ENCODE peak calls at places on chromosomes 1 and 21, in six cellular contexts. One of them, this sample, is unnamed.

GRCh38 chr1:168722964-168723363 is 6.0 kb downstream of the DPT start:
- DNase-seq in K562: no peak
- DNase-seq in SK-N-SH: no peak
- DNase-seq in HepG2: no peak
- DNase-seq in H1: no peak
- DNase-seq in GM12878: no peak
- DNase-seq in this sample: no peak

GRCh38 chr1:94063379-94063778 is 57.6 kb downstream of the ABCA4 start:
- DNase-seq in SK-N-SH: peak
- DNase-seq in K562: peak
- DNase-seq in HepG2: peak
- DNase-seq in GM12878: no peak
- DNase-seq in H1: no peak
- DNase-seq in this sample: no peak

GRCh38 chr1:187018291-187018690 is 189.5 kb downstream of the PLA2G4A start:
- DNase-seq in H1: no peak
- DNase-seq in GM12878: no peak
- DNase-seq in K562: no peak
- DNase-seq in HepG2: no peak
- DNase-seq in SK-N-SH: no peak
- DNase-seq in this sample: no peak

GRCh38 chr1:31063636-31064035 is 1.9 kb downstream of the PUM1 start:
- DNase-seq in GM12878: no peak
- DNase-seq in HepG2: peak
- DNase-seq in H1: no peak
- DNase-seq in SK-N-SH: no peak
- DNase-seq in K562: no peak
- DNase-seq in this sample: no peak

GRCh38 chr21:42145569-42146250 is 73.2 kb upstream of the ABCG1 start:
- DNase-seq in HepG2: peak
- DNase-seq in SK-N-SH: peak
- DNase-seq in GM12878: peak
- DNase-seq in K562: peak
- DNase-seq in H1: peak
- DNase-seq in this sample: peak

GRCh38 chr1:30029677-30030076 is 693.7 kb downstream of the MATN1 start:
- DNase-seq in GM12878: no peak
- DNase-seq in K562: no peak
- DNase-seq in HepG2: no peak
- DNase-seq in H1: no peak
- DNase-seq in SK-N-SH: no peak
- DNase-seq in this sample: no peak

GRCh38 chr1:83060216-83060615 is 938.7 kb downstream of the TTLL7 start:
- DNase-seq in SK-N-SH: no peak
- DNase-seq in GM12878: no peak
- DNase-seq in H1: no peak
- DNase-seq in HepG2: no peak
- DNase-seq in K562: no peak
- DNase-seq in this sample: no peak

GRCh38 chr1:22801347-22801746 is 90.7 kb downstream of the EPHB2 start:
- DNase-seq in GM12878: no peak
- DNase-seq in SK-N-SH: no peak
- DNase-seq in HepG2: no peak
- DNase-seq in H1: no peak
- DNase-seq in K562: no peak
- DNase-seq in this sample: no peak

GRCh38 chr1:60572378-60572777 is 498.8 kb upstream of the C1orf87 start:
- DNase-seq in K562: no peak
- DNase-seq in GM12878: no peak
- DNase-seq in HepG2: no peak
- DNase-seq in SK-N-SH: no peak
- DNase-seq in H1: no peak
- DNase-seq in this sample: no peak

GRCh38 chr1:82366694-82367093 is 566.0 kb downstream of the ADGRL2 start:
- DNase-seq in HepG2: no peak
- DNase-seq in GM12878: no peak
- DNase-seq in K562: no peak
- DNase-seq in SK-N-SH: no peak
- DNase-seq in H1: no peak
- DNase-seq in this sample: no peak

GRCh38 chr1:114339379-114339778 is 171.6 kb downstream of the TRIM33 start:
- DNase-seq in K562: no peak
- DNase-seq in HepG2: no peak
- DNase-seq in H1: no peak
- DNase-seq in GM12878: no peak
- DNase-seq in SK-N-SH: no peak
- DNase-seq in this sample: no peak

GRCh38 chr1:5594056-5594956 is 397.9 kb downstream of the NPHP4 start:
- DNase-seq in SK-N-SH: no peak
- DNase-seq in K562: no peak
- DNase-seq in GM12878: no peak
- DNase-seq in H1: no peak
- DNase-seq in HepG2: no peak
- DNase-seq in this sample: no peak

GRCh38 chr1:205497351-205497750 is 7.1 kb upstream of the CDK18 start:
- DNase-seq in SK-N-SH: no peak
- DNase-seq in HepG2: no peak
- DNase-seq in K562: no peak
- DNase-seq in GM12878: no peak
- DNase-seq in H1: no peak
- DNase-seq in this sample: no peak

GRCh38 chr21:34215911-34216310 is 142.5 kb downstream of the MRPS6 start:
- DNase-seq in SK-N-SH: no peak
- DNase-seq in H1: no peak
- DNase-seq in GM12878: no peak
- DNase-seq in HepG2: no peak
- DNase-seq in K562: no peak
- DNase-seq in this sample: no peak

GRCh38 chr1:31041529-31041928 is 24.0 kb downstream of the PUM1 start:
- DNase-seq in SK-N-SH: no peak
- DNase-seq in K562: peak
- DNase-seq in GM12878: no peak
- DNase-seq in HepG2: peak
- DNase-seq in H1: no peak
- DNase-seq in this sample: no peak

GRCh38 chr1:176866011-176866410 is 298.5 kb downstream of the ASTN1 start:
- DNase-seq in K562: no peak
- DNase-seq in SK-N-SH: no peak
- DNase-seq in H1: no peak
- DNase-seq in GM12878: no peak
- DNase-seq in HepG2: no peak
- DNase-seq in this sample: no peak

GRCh38 chr1:204152310-204153044 is 633 bp upstream of the ETNK2 start:
- DNase-seq in K562: no peak
- DNase-seq in SK-N-SH: no peak
- DNase-seq in H1: peak
- DNase-seq in GM12878: no peak
- DNase-seq in HepG2: no peak
- DNase-seq in this sample: no peak

GRCh38 chr1:204155881-204156280 is 4.0 kb upstream of the ETNK2 start:
- DNase-seq in HepG2: no peak
- DNase-seq in K562: no peak
- DNase-seq in GM12878: no peak
- DNase-seq in H1: no peak
- DNase-seq in SK-N-SH: no peak
- DNase-seq in this sample: no peak

GRCh38 chr1:204151562-204152309 is at the start of gene ETNK2:
- DNase-seq in HepG2: no peak
- DNase-seq in H1: peak
- DNase-seq in GM12878: no peak
- DNase-seq in K562: peak
- DNase-seq in SK-N-SH: peak
- DNase-seq in this sample: no peak

GRCh38 chr1:204154525-204155255 is 2.8 kb upstream of the ETNK2 start:
- DNase-seq in K562: no peak
- DNase-seq in SK-N-SH: no peak
- DNase-seq in H1: no peak
- DNase-seq in GM12878: no peak
- DNase-seq in HepG2: no peak
- DNase-seq in this sample: no peak

GRCh38 chr1:204153667-204154066 is 1.8 kb upstream of the ETNK2 start:
- DNase-seq in HepG2: no peak
- DNase-seq in GM12878: no peak
- DNase-seq in K562: no peak
- DNase-seq in H1: no peak
- DNase-seq in SK-N-SH: no peak
- DNase-seq in this sample: no peak
- TF ChIP-seq GABPA in HepG2: no peak
- TF ChIP-seq GABPA in GM12878: no peak
- TF ChIP-seq GABPA in K562: no peak
- TF ChIP-seq GABPA in H1: no peak
- TF ChIP-seq GABPA in SK-N-SH: no peak
- TF ChIP-seq GABPA in this sample: no peak

DNA sequence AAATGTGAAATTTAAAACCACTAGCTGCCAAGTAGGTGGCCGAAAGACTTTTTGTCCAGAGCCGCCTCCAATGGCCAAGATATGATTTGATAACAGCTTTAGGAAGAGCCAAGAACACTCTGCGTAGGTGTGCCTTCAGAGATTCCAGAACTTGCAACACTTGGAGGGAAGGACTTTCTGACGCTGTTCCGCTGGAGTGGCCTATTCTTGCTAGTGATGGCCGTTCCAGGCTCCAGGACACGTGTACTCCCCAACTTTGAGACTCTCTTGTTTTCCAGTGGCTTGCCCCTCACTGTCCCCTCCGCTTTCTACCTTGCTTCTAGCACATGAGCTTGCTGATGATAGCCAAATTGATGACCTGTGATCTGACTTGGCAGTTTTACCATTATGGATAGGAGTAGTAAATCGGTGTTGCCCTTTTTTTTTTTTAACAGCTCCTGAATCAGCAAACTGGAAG is 992 bp downstream of the PRDX6 start:
- DNase-seq in SK-N-SH: peak
- DNase-seq in K562: peak
- DNase-seq in HepG2: peak
- DNase-seq in H1: no peak
- DNase-seq in GM12878: no peak
- DNase-seq in this sample: peak
- TF ChIP-seq GABPA in SK-N-SH: no peak
- TF ChIP-seq GABPA in K562: no peak
- TF ChIP-seq GABPA in HepG2: no peak
- TF ChIP-seq GABPA in H1: no peak
- TF ChIP-seq GABPA in GM12878: no peak
- TF ChIP-seq GABPA in this sample: no peak

DNA sequence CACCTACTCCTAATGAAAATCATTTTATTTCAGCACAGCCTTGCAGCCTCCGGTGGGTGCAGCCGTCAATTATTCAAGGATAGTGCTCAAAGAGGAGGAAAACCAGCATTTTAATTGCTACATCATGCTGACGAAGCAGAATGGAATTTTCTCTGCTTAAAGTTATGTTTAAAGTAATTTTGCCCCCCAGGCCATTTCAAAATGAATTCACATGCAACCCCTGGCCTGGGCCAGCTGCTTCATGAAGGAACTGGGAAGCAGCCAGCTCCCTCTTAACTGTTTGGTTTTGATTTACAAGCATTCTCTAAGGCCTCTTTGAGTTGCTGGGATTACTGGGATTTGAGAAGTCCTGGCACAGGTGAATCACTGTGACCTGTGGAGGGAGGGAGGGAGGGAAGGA is 66.1 kb downstream of the PGBD5 start:
- DNase-seq in K562: no peak
- DNase-seq in HepG2: no peak
- DNase-seq in H1: no peak
- DNase-seq in GM12878: no peak
- DNase-seq in SK-N-SH: no peak
- DNase-seq in this sample: no peak
- TF ChIP-seq GABPA in K562: no peak
- TF ChIP-seq GABPA in HepG2: no peak
- TF ChIP-seq GABPA in H1: no peak
- TF ChIP-seq GABPA in GM12878: no peak
- TF ChIP-seq GABPA in SK-N-SH: no peak
- TF ChIP-seq GABPA in this sample: no peak

GRCh38 chr1:162224267-162224666 is 152.4 kb downstream of the SPATA46 start:
- DNase-seq in GM12878: no peak
- DNase-seq in HepG2: no peak
- DNase-seq in SK-N-SH: no peak
- DNase-seq in K562: no peak
- DNase-seq in H1: no peak
- DNase-seq in this sample: no peak
- TF ChIP-seq GABPA in GM12878: no peak
- TF ChIP-seq GABPA in HepG2: no peak
- TF ChIP-seq GABPA in SK-N-SH: no peak
- TF ChIP-seq GABPA in K562: no peak
- TF ChIP-seq GABPA in H1: no peak
- TF ChIP-seq GABPA in this sample: no peak

GRCh38 chr1:21520899-21521716 is 11.9 kb downstream of the ALPL start:
- DNase-seq in GM12878: no peak
- DNase-seq in H1: no peak
- DNase-seq in HepG2: no peak
- DNase-seq in K562: no peak
- DNase-seq in SK-N-SH: no peak
- DNase-seq in this sample: no peak
- TF ChIP-seq GABPA in GM12878: no peak
- TF ChIP-seq GABPA in H1: no peak
- TF ChIP-seq GABPA in HepG2: no peak
- TF ChIP-seq GABPA in K562: no peak
- TF ChIP-seq GABPA in SK-N-SH: no peak
- TF ChIP-seq GABPA in this sample: no peak

GRCh38 chr1:2821970-2822620 is 20.6 kb upstream of the TTC34 start:
- DNase-seq in H1: peak
- DNase-seq in GM12878: no peak
- DNase-seq in K562: peak
- DNase-seq in HepG2: no peak
- DNase-seq in SK-N-SH: peak
- DNase-seq in this sample: no peak
- TF ChIP-seq GABPA in H1: no peak
- TF ChIP-seq GABPA in GM12878: no peak
- TF ChIP-seq GABPA in K562: no peak
- TF ChIP-seq GABPA in HepG2: no peak
- TF ChIP-seq GABPA in SK-N-SH: no peak
- TF ChIP-seq GABPA in this sample: no peak